ENCODE peak calls at places on chromosome 10, in four cellular contexts. W is CD4-positive, alpha-beta T cell; F is fibroblast of lung; J is IMR-90. U is an unnamed sample.

GRCh38 chr10:58064714-58065528 is 202.8 kb downstream of the IPMK start:
- DNase-seq in W (no peak), F (peak), J (peak), U (no peak)

GRCh38 chr10:124467165-124467564 is 5.5 kb downstream of the LHPP start:
- DNase-seq in W (no peak), F (no peak), J (no peak), U (no peak)

GRCh38 chr10:60623627-60624026 is 154.7 kb upstream of the CDK1 start:
- DNase-seq in W (no peak), F (no peak), J (no peak), U (no peak)

GRCh38 chr10:70399177-70399576 is 4.8 kb upstream of the EIF4EBP2 start:
- DNase-seq in W (no peak), F (no peak), J (no peak), U (no peak)

GRCh38 chr10:112819231-112819630 is 130.8 kb upstream of the TCF7L2 start:
- DNase-seq in W (no peak), F (no peak), J (no peak), U (no peak)

GRCh38 chr10:19749185-19749729 is 67.0 kb upstream of the PLXDC2 start:
- DNase-seq in W (no peak), F (peak), J (peak), U (no peak)

GRCh38 chr10:105797234-105797890 is 1156.3 kb downstream of the SORCS3 start:
- DNase-seq in W (no peak), F (no peak), J (no peak), U (no peak)

GRCh38 chr10:103660364-103661197 is 167.1 kb downstream of the NEURL1 start:
- DNase-seq in W (no peak), F (peak), J (peak), U (no peak)

GRCh38 chr10:117342638-117343037 is 32.6 kb downstream of the PDZD8 start:
- DNase-seq in W (no peak), F (peak), J (peak), U (no peak)

GRCh38 chr10:34743804-34744203 is 71.3 kb downstream of the PARD3 start:
- DNase-seq in W (no peak), F (peak), J (peak), U (no peak)

GRCh38 chr10:129867780-129868179 is 96.3 kb downstream of the EBF3 start:
- DNase-seq in W (no peak), F (no peak), J (no peak), U (no peak)

GRCh38 chr10:129870926-129871660 is 93.0 kb downstream of the EBF3 start:
- DNase-seq in W (no peak), F (peak), J (peak), U (no peak)

GRCh38 chr10:129866894-129867293 is 97.2 kb downstream of the EBF3 start:
- DNase-seq in W (no peak), F (no peak), J (no peak), U (no peak)

GRCh38 chr10:129870042-129870757 is 93.9 kb downstream of the EBF3 start:
- DNase-seq in W (no peak), F (no peak), J (no peak), U (no peak)

GRCh38 chr10:129868470-129869035 is 95.5 kb downstream of the EBF3 start:
- DNase-seq in W (no peak), F (no peak), J (no peak), U (no peak)
- H3K27ac ChIP-seq in W (no peak), F (no peak), J (no peak), U (no peak)

GRCh38 chr10:77592510-77592909 is 45.1 kb downstream of the KCNMA1 start:
- DNase-seq in W (no peak), F (no peak), J (no peak), U (no peak)

GRCh38 chr10:77597560-77597959 is 40.0 kb downstream of the KCNMA1 start:
- DNase-seq in W (no peak), F (no peak), J (no peak), U (no peak)

GRCh38 chr10:77592946-77593636 is 44.5 kb downstream of the KCNMA1 start:
- DNase-seq in W (no peak), F (peak), J (peak), U (no peak)

GRCh38 chr10:77591238-77591880 is 46.2 kb downstream of the KCNMA1 start:
- DNase-seq in W (no peak), F (no peak), J (no peak), U (no peak)

GRCh38 chr10:77594171-77594783 is 43.3 kb downstream of the KCNMA1 start:
- DNase-seq in W (no peak), F (no peak), J (no peak), U (no peak)
- H3K27ac ChIP-seq in W (no peak), F (peak), J (no peak), U (no peak)

GRCh38 chr10:80462986-80463741 is 9.1 kb downstream of the TSPAN14 start:
- DNase-seq in W (no peak), F (peak), J (peak), U (no peak)
- H3K27ac ChIP-seq in W (peak), F (peak), J (peak), U (peak)

DNA sequence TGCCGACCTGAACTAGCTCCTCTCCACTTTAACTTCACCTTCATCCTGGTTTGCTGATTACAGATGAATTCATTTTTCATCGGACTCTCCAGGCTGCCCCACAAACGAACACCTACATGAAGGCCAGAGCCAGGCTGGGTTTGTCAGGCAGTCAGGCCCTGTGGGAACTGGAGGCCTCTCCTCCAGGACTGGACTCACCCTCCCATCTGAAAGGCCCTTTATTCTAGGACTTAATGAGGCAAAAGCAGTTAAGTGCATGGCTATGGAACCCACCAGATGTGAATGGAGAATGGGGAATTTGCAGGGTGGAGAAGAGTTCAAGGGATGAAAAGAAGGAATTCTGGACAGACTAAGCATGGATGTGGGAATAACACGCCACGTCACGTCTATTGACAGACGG is 170.8 kb downstream of the ARHGAP12 start:
- DNase-seq in W (no peak), F (no peak), J (no peak), U (no peak)
- H3K27ac ChIP-seq in W (no peak), F (peak), J (no peak), U (peak)

U was measured in breast epithelium.